ENCODE peak calls at places on chromosomes 16 and 17, in four cellular contexts. I is glutamatergic neuron, L is NCI-H2171, F is M059J. M is an unnamed sample.
A peak's percentile ranks its signal among the peaks of the same experiment; 100 is the strongest.

GRCh38 chr17:3978421-3979275 is 14.4 kb upstream of the ATP2A3 start:
- DNase-seq in I (no peak), L (no peak), F (peak; percentile 41), M (peak; percentile 3)

GRCh38 chr17:13953871-13954270 is 115.4 kb upstream of the COX10 start:
- DNase-seq in I (no peak), L (no peak), F (no peak), M (no peak)

GRCh38 chr16:67206129-67206837 is 7.4 kb downstream of the ELMO3 start:
- DNase-seq in I (no peak), L (no peak), F (no peak), M (no peak)

GRCh38 chr17:57332501-57332900 is 76.2 kb downstream of the MSI2 start:
- DNase-seq in I (no peak), L (no peak), F (no peak), M (no peak)

GRCh38 chr17:75087558-75088453 is at the start of gene SLC16A5:
- DNase-seq in I (peak; percentile 62), L (no peak), F (no peak), M (no peak)

GRCh38 chr16:48099455-48099854 is 56.3 kb downstream of the ABCC12 start:
- DNase-seq in I (no peak), L (no peak), F (no peak), M (no peak)

GRCh38 chr17:65537845-65538678 is 23.4 kb downstream of the AXIN2 start:
- DNase-seq in I (no peak), L (no peak), F (no peak), M (no peak)

GRCh38 chr17:41392278-41392677 is 5.1 kb downstream of the KRT31 start:
- DNase-seq in I (no peak), L (no peak), F (peak; percentile 69), M (no peak)

GRCh38 chr17:35314415-35315216 is 58.8 kb downstream of the SLFN11 start:
- DNase-seq in I (peak; percentile 18), L (no peak), F (no peak), M (no peak)

GRCh38 chr17:72574675-72575510 is 454.1 kb downstream of the SOX9 start:
- DNase-seq in I (no peak), L (no peak), F (no peak), M (no peak)

GRCh38 chr17:49227436-49228261 is 2.9 kb downstream of the PHOSPHO1 start:
- DNase-seq in I (peak; percentile 87), L (peak; percentile 35), F (peak; percentile 72), M (no peak)

GRCh38 chr16:17038415-17038814 is 432.3 kb downstream of the XYLT1 start:
- DNase-seq in I (no peak), L (no peak), F (no peak), M (no peak)

GRCh38 chr17:61904094-61904710 is 23.6 kb downstream of the INTS2 start:
- DNase-seq in I (no peak), L (no peak), F (no peak), M (no peak)

GRCh38 chr17:75036643-75037268 is 10.0 kb downstream of the ATP5PD start:
- DNase-seq in I (no peak), L (peak; percentile 59), F (peak; percentile 6), M (no peak)

GRCh38 chr16:88809676-88810165 is 2.0 kb downstream of the APRT start:
- DNase-seq in I (no peak), L (no peak), F (no peak), M (no peak)

GRCh38 chr17:5587431-5588032 is 3.2 kb upstream of the NLRP1 start:
- DNase-seq in I (no peak), L (peak; percentile 54), F (peak; percentile 81), M (peak; percentile 56)

GRCh38 chr16:84648595-84649510 is 542 bp downstream of the KLHL36 start:
- DNase-seq in I (peak; percentile 67), L (no peak), F (peak; percentile 25), M (no peak)

GRCh38 chr17:48307814-48308411 is 122.1 kb downstream of the SKAP1 start:
- DNase-seq in I (peak; percentile 66), L (peak; percentile 23), F (peak; percentile 62), M (no peak)

GRCh38 chr16:10941127-10941933 is 938 bp downstream of the DEXI start:
- DNase-seq in I (peak; percentile 56), L (no peak), F (peak; percentile 38), M (no peak)

GRCh38 chr17:32943647-32944191 is 15.8 kb downstream of the TMEM98 start:
- DNase-seq in I (no peak), L (no peak), F (no peak), M (no peak)

GRCh38 chr17:57453841-57454240 is 197.5 kb downstream of the MSI2 start:
- DNase-seq in I (no peak), L (no peak), F (no peak), M (no peak)

GRCh38 chr17:20300399-20301037 is 166.8 kb downstream of the LGALS9B start:
- DNase-seq in I (no peak), L (no peak), F (peak; percentile 37), M (no peak)

GRCh38 chr16:1291576-1291974 is 17.9 kb upstream of the UBE2I start:
- DNase-seq in I (no peak), L (no peak), F (no peak), M (no peak)

GRCh38 chr17:55390364-55390977 is 31.2 kb downstream of the MMD start:
- DNase-seq in I (no peak), L (no peak), F (peak; percentile 12), M (no peak)

GRCh38 chr17:27545562-27546229 is 85.3 kb upstream of the LGALS9 start:
- DNase-seq in I (no peak), L (no peak), F (peak; percentile 77), M (no peak)

GRCh38 chr17:78529871-78530670 is 47.1 kb downstream of the DNAH17 start:
- DNase-seq in I (no peak), L (peak; percentile 90), F (no peak), M (peak; percentile 65)

GRCh38 chr16:58507963-58508670 is 7.2 kb upstream of the SETD6 start:
- DNase-seq in I (no peak), L (no peak), F (no peak), M (no peak)

GRCh38 chr17:42493324-42493723 is 34.6 kb downstream of the ATP6V0A1 start:
- DNase-seq in I (no peak), L (peak; percentile 68), F (no peak), M (no peak)

GRCh38 chr16:9308300-9309209 is 217.1 kb downstream of the HAPSTR1 start:
- DNase-seq in I (no peak), L (no peak), F (no peak), M (no peak)

GRCh38 chr17:58338907-58339774 is 10.5 kb upstream of the TSPOAP1 start:
- DNase-seq in I (peak; percentile 82), L (peak; percentile 5), F (peak; percentile 88), M (no peak)

GRCh38 chr17:1808649-1809048 is 21.1 kb downstream of the SMYD4 start:
- DNase-seq in I (no peak), L (no peak), F (no peak), M (no peak)